ENCODE peak calls at places on chromosomes 16 and 17, in five cellular contexts. J is NCI-H774; X is CD8-positive, alpha-beta memory T cell; E is ACHN; N is NT2/D1. L is an unnamed sample.

GRCh38 chr17:42982266-42982665 is 1.9 kb downstream of the RUNDC1 start:
- DNase-seq in J (no peak), X (no peak), E (no peak), N (no peak), L (no peak)

GRCh38 chr17:35312790-35313711 is 60.4 kb downstream of the SLFN11 start:
- DNase-seq in J (peak), X (peak), E (peak), N (peak), L (peak)

GRCh38 chr17:16459850-16460550 is 32.0 kb downstream of the LRRC75A start:
- DNase-seq in J (no peak), X (no peak), E (no peak), N (no peak), L (no peak)

GRCh38 chr16:71311553-71312158 is 22.5 kb upstream of the CMTR2 start:
- DNase-seq in J (no peak), X (peak), E (peak), N (peak), L (no peak)

GRCh38 chr17:29584452-29585079 is 4.9 kb downstream of the GIT1 start:
- DNase-seq in J (no peak), X (no peak), E (no peak), N (no peak), L (no peak)

GRCh38 chr17:79563237-79564013 is 47.4 kb downstream of the RBFOX3 start:
- DNase-seq in J (no peak), X (no peak), E (no peak), N (no peak), L (no peak)

GRCh38 chr16:78118469-78119025 is 19.1 kb downstream of the WWOX start:
- DNase-seq in J (no peak), X (no peak), E (no peak), N (no peak), L (no peak)

GRCh38 chr17:52148969-52149351 is 9.6 kb downstream of the CA10 start:
- DNase-seq in J (peak), X (no peak), E (no peak), N (no peak), L (no peak)

GRCh38 chr16:55480228-55480655 is 1.2 kb downstream of the MMP2 start:
- DNase-seq in J (no peak), X (no peak), E (no peak), N (no peak), L (peak)

L was measured in NCI-H1105.